ENCODE peak calls at places on chromosome 21, in four cellular contexts. L, D, Q and E are unnamed samples.

GRCh38 chr21:29351691-29352090 is 53.0 kb downstream of the BACH1 start:
- DNase-seq in L (no peak), D (no peak), Q (no peak), E (no peak)

GRCh38 chr21:34916446-34916845 is 132.7 kb downstream of the RUNX1 start:
- DNase-seq in D (no peak), Q (no peak), L (no peak), E (no peak)

GRCh38 chr21:44972301-44972814 is 32.5 kb downstream of the SLX9 start:
- DNase-seq in Q (no peak), D (no peak), L (no peak), E (no peak)

GRCh38 chr21:34526618-34527290 is 14.7 kb upstream of the KCNE1 start:
- DNase-seq in L (peak; percentile 82), Q (no peak), D (peak; percentile 44), E (peak; percentile 34)

GRCh38 chr21:16870116-16870515 is 642.7 kb upstream of the CXADR start:
- DNase-seq in Q (no peak), L (no peak), D (no peak), E (no peak)

GRCh38 chr21:41737656-41738324 is 29.1 kb downstream of the RIPK4 start:
- DNase-seq in L (no peak), D (no peak), Q (no peak), E (no peak)

GRCh38 chr21:14602418-14602987 is 56.4 kb upstream of the SAMSN1 start:
- DNase-seq in Q (no peak), D (no peak), L (no peak), E (no peak)

GRCh38 chr21:43343095-43343991 is 83.6 kb downstream of the SIK1 start:
- DNase-seq in D (no peak), Q (no peak), L (peak; percentile 86), E (no peak)

GRCh38 chr21:46092026-46092764 is 5.7 kb upstream of the COL6A2 start:
- DNase-seq in Q (no peak), L (peak; percentile 49), D (peak; percentile 61), E (peak; percentile 87)

GRCh38 chr21:29832217-29832616 is 107.6 kb downstream of the GRIK1 start:
- DNase-seq in L (no peak), D (no peak), Q (no peak), E (no peak)

GRCh38 chr21:35084869-35085268 is 35.8 kb upstream of the RUNX1 start:
- DNase-seq in Q (no peak), L (no peak), D (no peak), E (no peak)

GRCh38 chr21:32359719-32360260 is 33.0 kb downstream of the URB1 start:
- DNase-seq in D (no peak), Q (no peak), L (no peak), E (no peak)

GRCh38 chr21:30256100-30256499 is 26.6 kb downstream of the KRTAP24-1 start:
- DNase-seq in Q (no peak), L (peak; percentile 58), D (no peak), E (no peak)